ENCODE peak calls at places on chromosomes 11 and 22, in seven cellular contexts. One of them, this sample, is unnamed.

GRCh38 chr11:73152086-73152853 is 10.2 kb upstream of the FCHSD2 start:
- DNase-seq in left cardiac atrium: no peak
- DNase-seq in choroid plexus epithelial cell: no peak
- DNase-seq in stimulated activated CD8-positive, alpha-beta memory T cell treated with anti-CD3 and anti-CD28 coated beads, Interleukin-4, amount 100 ng/mL, for 1 hour: no peak
- DNase-seq in left ventricle myocardium inferior: no peak
- DNase-seq in MCF 10A: no peak
- DNase-seq in astrocyte of the cerebellum: no peak
- DNase-seq in this sample: no peak

GRCh38 chr11:105344938-105345337 is 205.4 kb upstream of the CARD18 start:
- DNase-seq in MCF 10A: peak; percentile 19
- DNase-seq in choroid plexus epithelial cell: peak; percentile 31
- DNase-seq in left ventricle myocardium inferior: no peak
- DNase-seq in stimulated activated CD8-positive, alpha-beta memory T cell treated with anti-CD3 and anti-CD28 coated beads, Interleukin-4, amount 100 ng/mL, for 1 hour: no peak
- DNase-seq in astrocyte of the cerebellum: no peak
- DNase-seq in left cardiac atrium: no peak
- DNase-seq in this sample: no peak

GRCh38 chr22:35842954-35843353 is 125.3 kb downstream of the APOL5 start:
- DNase-seq in astrocyte of the cerebellum: no peak
- DNase-seq in left ventricle myocardium inferior: no peak
- DNase-seq in stimulated activated CD8-positive, alpha-beta memory T cell treated with anti-CD3 and anti-CD28 coated beads, Interleukin-4, amount 100 ng/mL, for 1 hour: no peak
- DNase-seq in left cardiac atrium: peak; percentile 32
- DNase-seq in choroid plexus epithelial cell: peak; percentile 61
- DNase-seq in MCF 10A: peak; percentile 66
- DNase-seq in this sample: no peak

GRCh38 chr22:39024923-39025322 is 4.0 kb downstream of the APOBEC3D start:
- DNase-seq in MCF 10A: no peak
- DNase-seq in left ventricle myocardium inferior: no peak
- DNase-seq in astrocyte of the cerebellum: no peak
- DNase-seq in stimulated activated CD8-positive, alpha-beta memory T cell treated with anti-CD3 and anti-CD28 coated beads, Interleukin-4, amount 100 ng/mL, for 1 hour: no peak
- DNase-seq in left cardiac atrium: no peak
- DNase-seq in choroid plexus epithelial cell: no peak
- DNase-seq in this sample: no peak

GRCh38 chr22:35301370-35301874 is 1.7 kb downstream of the TOM1 start:
- DNase-seq in choroid plexus epithelial cell: peak; percentile 99
- DNase-seq in left cardiac atrium: peak; percentile 60
- DNase-seq in astrocyte of the cerebellum: peak; percentile 66
- DNase-seq in stimulated activated CD8-positive, alpha-beta memory T cell treated with anti-CD3 and anti-CD28 coated beads, Interleukin-4, amount 100 ng/mL, for 1 hour: no peak
- DNase-seq in left ventricle myocardium inferior: no peak
- DNase-seq in MCF 10A: peak; percentile 95
- DNase-seq in this sample: no peak

GRCh38 chr22:29449296-29449863 is 11.0 kb downstream of the RFPL1 start:
- DNase-seq in choroid plexus epithelial cell: no peak
- DNase-seq in left ventricle myocardium inferior: no peak
- DNase-seq in MCF 10A: no peak
- DNase-seq in astrocyte of the cerebellum: no peak
- DNase-seq in left cardiac atrium: no peak
- DNase-seq in stimulated activated CD8-positive, alpha-beta memory T cell treated with anti-CD3 and anti-CD28 coated beads, Interleukin-4, amount 100 ng/mL, for 1 hour: no peak
- DNase-seq in this sample: no peak

GRCh38 chr11:64933935-64934693 is 1.6 kb downstream of the GPHA2 start:
- DNase-seq in stimulated activated CD8-positive, alpha-beta memory T cell treated with anti-CD3 and anti-CD28 coated beads, Interleukin-4, amount 100 ng/mL, for 1 hour: no peak
- DNase-seq in choroid plexus epithelial cell: no peak
- DNase-seq in left ventricle myocardium inferior: no peak
- DNase-seq in left cardiac atrium: no peak
- DNase-seq in MCF 10A: no peak
- DNase-seq in astrocyte of the cerebellum: no peak
- DNase-seq in this sample: no peak

GRCh38 chr22:40218723-40219294 is 41.1 kb downstream of the TNRC6B start:
- DNase-seq in choroid plexus epithelial cell: no peak
- DNase-seq in left cardiac atrium: no peak
- DNase-seq in MCF 10A: no peak
- DNase-seq in left ventricle myocardium inferior: no peak
- DNase-seq in stimulated activated CD8-positive, alpha-beta memory T cell treated with anti-CD3 and anti-CD28 coated beads, Interleukin-4, amount 100 ng/mL, for 1 hour: no peak
- DNase-seq in astrocyte of the cerebellum: no peak
- DNase-seq in this sample: no peak

GRCh38 chr11:11672764-11673163 is 51.0 kb upstream of the GALNT18 start:
- DNase-seq in MCF 10A: no peak
- DNase-seq in stimulated activated CD8-positive, alpha-beta memory T cell treated with anti-CD3 and anti-CD28 coated beads, Interleukin-4, amount 100 ng/mL, for 1 hour: no peak
- DNase-seq in left cardiac atrium: peak; percentile 33
- DNase-seq in choroid plexus epithelial cell: no peak
- DNase-seq in astrocyte of the cerebellum: no peak
- DNase-seq in left ventricle myocardium inferior: no peak
- DNase-seq in this sample: no peak

GRCh38 chr11:34916810-34917780 is 677 bp downstream of the PDHX start:
- DNase-seq in left ventricle myocardium inferior: no peak
- DNase-seq in left cardiac atrium: no peak
- DNase-seq in MCF 10A: peak; percentile 57
- DNase-seq in stimulated activated CD8-positive, alpha-beta memory T cell treated with anti-CD3 and anti-CD28 coated beads, Interleukin-4, amount 100 ng/mL, for 1 hour: no peak
- DNase-seq in astrocyte of the cerebellum: peak; percentile 4
- DNase-seq in choroid plexus epithelial cell: peak; percentile 35
- DNase-seq in this sample: no peak

GRCh38 chr11:65390099-65390941 is 3.9 kb downstream of the FRMD8 start:
- DNase-seq in left ventricle myocardium inferior: no peak
- DNase-seq in left cardiac atrium: no peak
- DNase-seq in choroid plexus epithelial cell: peak; percentile 30
- DNase-seq in MCF 10A: no peak
- DNase-seq in astrocyte of the cerebellum: no peak
- DNase-seq in stimulated activated CD8-positive, alpha-beta memory T cell treated with anti-CD3 and anti-CD28 coated beads, Interleukin-4, amount 100 ng/mL, for 1 hour: no peak
- DNase-seq in this sample: no peak

GRCh38 chr11:79963886-79964660 is 523.2 kb upstream of the TENM4 start:
- DNase-seq in choroid plexus epithelial cell: no peak
- DNase-seq in MCF 10A: no peak
- DNase-seq in left cardiac atrium: no peak
- DNase-seq in left ventricle myocardium inferior: no peak
- DNase-seq in stimulated activated CD8-positive, alpha-beta memory T cell treated with anti-CD3 and anti-CD28 coated beads, Interleukin-4, amount 100 ng/mL, for 1 hour: no peak
- DNase-seq in astrocyte of the cerebellum: no peak
- DNase-seq in this sample: no peak

GRCh38 chr22:24693359-24693758 is 81.2 kb downstream of the PIWIL3 start:
- DNase-seq in stimulated activated CD8-positive, alpha-beta memory T cell treated with anti-CD3 and anti-CD28 coated beads, Interleukin-4, amount 100 ng/mL, for 1 hour: no peak
- DNase-seq in left ventricle myocardium inferior: no peak
- DNase-seq in astrocyte of the cerebellum: no peak
- DNase-seq in left cardiac atrium: no peak
- DNase-seq in choroid plexus epithelial cell: no peak
- DNase-seq in MCF 10A: no peak
- DNase-seq in this sample: no peak

GRCh38 chr22:43390166-43390565 is 21.6 kb upstream of the MPPED1 start:
- DNase-seq in astrocyte of the cerebellum: no peak
- DNase-seq in MCF 10A: no peak
- DNase-seq in choroid plexus epithelial cell: no peak
- DNase-seq in left cardiac atrium: no peak
- DNase-seq in left ventricle myocardium inferior: no peak
- DNase-seq in stimulated activated CD8-positive, alpha-beta memory T cell treated with anti-CD3 and anti-CD28 coated beads, Interleukin-4, amount 100 ng/mL, for 1 hour: no peak
- DNase-seq in this sample: no peak

GRCh38 chr11:65491163-65491465 is 7.7 kb upstream of the MALAT1 start:
- DNase-seq in stimulated activated CD8-positive, alpha-beta memory T cell treated with anti-CD3 and anti-CD28 coated beads, Interleukin-4, amount 100 ng/mL, for 1 hour: no peak
- DNase-seq in astrocyte of the cerebellum: no peak
- DNase-seq in MCF 10A: no peak
- DNase-seq in choroid plexus epithelial cell: no peak
- DNase-seq in left cardiac atrium: peak; percentile 56
- DNase-seq in left ventricle myocardium inferior: peak; percentile 17
- DNase-seq in this sample: no peak

GRCh38 chr11:73308963-73309960 is 1.2 kb downstream of the ARHGEF17 start:
- DNase-seq in stimulated activated CD8-positive, alpha-beta memory T cell treated with anti-CD3 and anti-CD28 coated beads, Interleukin-4, amount 100 ng/mL, for 1 hour: no peak
- DNase-seq in astrocyte of the cerebellum: peak; percentile 90
- DNase-seq in left ventricle myocardium inferior: peak; percentile 92
- DNase-seq in left cardiac atrium: peak; percentile 94
- DNase-seq in choroid plexus epithelial cell: peak; percentile 99
- DNase-seq in MCF 10A: peak; percentile 93
- DNase-seq in this sample: no peak

GRCh38 chr11:121964591-121964990 is 151.4 kb downstream of the BLID start:
- DNase-seq in left cardiac atrium: no peak
- DNase-seq in astrocyte of the cerebellum: no peak
- DNase-seq in left ventricle myocardium inferior: no peak
- DNase-seq in MCF 10A: peak; percentile 54
- DNase-seq in choroid plexus epithelial cell: peak; percentile 69
- DNase-seq in stimulated activated CD8-positive, alpha-beta memory T cell treated with anti-CD3 and anti-CD28 coated beads, Interleukin-4, amount 100 ng/mL, for 1 hour: no peak
- DNase-seq in this sample: no peak

GRCh38 chr11:79794484-79795393 is 353.9 kb upstream of the TENM4 start:
- DNase-seq in MCF 10A: no peak
- DNase-seq in left ventricle myocardium inferior: no peak
- DNase-seq in stimulated activated CD8-positive, alpha-beta memory T cell treated with anti-CD3 and anti-CD28 coated beads, Interleukin-4, amount 100 ng/mL, for 1 hour: no peak
- DNase-seq in choroid plexus epithelial cell: no peak
- DNase-seq in left cardiac atrium: no peak
- DNase-seq in astrocyte of the cerebellum: no peak
- DNase-seq in this sample: no peak

GRCh38 chr11:29962243-29962642 is 54.6 kb downstream of the KCNA4 start:
- DNase-seq in left cardiac atrium: no peak
- DNase-seq in stimulated activated CD8-positive, alpha-beta memory T cell treated with anti-CD3 and anti-CD28 coated beads, Interleukin-4, amount 100 ng/mL, for 1 hour: no peak
- DNase-seq in choroid plexus epithelial cell: no peak
- DNase-seq in left ventricle myocardium inferior: no peak
- DNase-seq in astrocyte of the cerebellum: no peak
- DNase-seq in MCF 10A: peak; percentile 21
- DNase-seq in this sample: no peak

GRCh38 chr11:123696183-123696582 is 41.8 kb upstream of the SCN3B start:
- DNase-seq in astrocyte of the cerebellum: no peak
- DNase-seq in MCF 10A: peak; percentile 26
- DNase-seq in stimulated activated CD8-positive, alpha-beta memory T cell treated with anti-CD3 and anti-CD28 coated beads, Interleukin-4, amount 100 ng/mL, for 1 hour: no peak
- DNase-seq in left cardiac atrium: no peak
- DNase-seq in left ventricle myocardium inferior: no peak
- DNase-seq in choroid plexus epithelial cell: no peak
- DNase-seq in this sample: no peak

GRCh38 chr11:102727890-102728289 is 3.1 kb upstream of the MMP8 start:
- DNase-seq in MCF 10A: peak; percentile 53
- DNase-seq in stimulated activated CD8-positive, alpha-beta memory T cell treated with anti-CD3 and anti-CD28 coated beads, Interleukin-4, amount 100 ng/mL, for 1 hour: no peak
- DNase-seq in choroid plexus epithelial cell: peak; percentile 47
- DNase-seq in left ventricle myocardium inferior: no peak
- DNase-seq in left cardiac atrium: no peak
- DNase-seq in astrocyte of the cerebellum: no peak
- DNase-seq in this sample: no peak

GRCh38 chr11:117668291-117668690 is 128.7 kb downstream of the DSCAML1 start:
- DNase-seq in astrocyte of the cerebellum: no peak
- DNase-seq in MCF 10A: no peak
- DNase-seq in left cardiac atrium: no peak
- DNase-seq in stimulated activated CD8-positive, alpha-beta memory T cell treated with anti-CD3 and anti-CD28 coated beads, Interleukin-4, amount 100 ng/mL, for 1 hour: no peak
- DNase-seq in choroid plexus epithelial cell: no peak
- DNase-seq in left ventricle myocardium inferior: no peak
- DNase-seq in this sample: no peak

GRCh38 chr11:111939836-111940604 is 2.9 kb downstream of the DIXDC1 start:
- DNase-seq in astrocyte of the cerebellum: peak; percentile 85
- DNase-seq in choroid plexus epithelial cell: peak; percentile 74
- DNase-seq in stimulated activated CD8-positive, alpha-beta memory T cell treated with anti-CD3 and anti-CD28 coated beads, Interleukin-4, amount 100 ng/mL, for 1 hour: no peak
- DNase-seq in MCF 10A: peak; percentile 75
- DNase-seq in left ventricle myocardium inferior: no peak
- DNase-seq in left cardiac atrium: no peak
- DNase-seq in this sample: no peak

GRCh38 chr11:70466154-70466553 is 67.8 kb downstream of the CTTN start:
- DNase-seq in left ventricle myocardium inferior: no peak
- DNase-seq in left cardiac atrium: no peak
- DNase-seq in astrocyte of the cerebellum: no peak
- DNase-seq in choroid plexus epithelial cell: peak; percentile 23
- DNase-seq in MCF 10A: peak; percentile 50
- DNase-seq in stimulated activated CD8-positive, alpha-beta memory T cell treated with anti-CD3 and anti-CD28 coated beads, Interleukin-4, amount 100 ng/mL, for 1 hour: no peak
- DNase-seq in this sample: no peak

GRCh38 chr11:8477151-8477550 is 116.9 kb downstream of the STK33 start:
- DNase-seq in astrocyte of the cerebellum: no peak
- DNase-seq in choroid plexus epithelial cell: no peak
- DNase-seq in stimulated activated CD8-positive, alpha-beta memory T cell treated with anti-CD3 and anti-CD28 coated beads, Interleukin-4, amount 100 ng/mL, for 1 hour: no peak
- DNase-seq in MCF 10A: no peak
- DNase-seq in left ventricle myocardium inferior: no peak
- DNase-seq in left cardiac atrium: no peak
- DNase-seq in this sample: no peak

GRCh38 chr11:67441731-67442401 is 1.4 kb downstream of the CORO1B start:
- DNase-seq in left ventricle myocardium inferior: no peak
- DNase-seq in left cardiac atrium: peak; percentile 38
- DNase-seq in astrocyte of the cerebellum: no peak
- DNase-seq in stimulated activated CD8-positive, alpha-beta memory T cell treated with anti-CD3 and anti-CD28 coated beads, Interleukin-4, amount 100 ng/mL, for 1 hour: no peak
- DNase-seq in MCF 10A: no peak
- DNase-seq in choroid plexus epithelial cell: no peak
- DNase-seq in this sample: no peak

GRCh38 chr11:16512163-16512562 is 155.8 kb upstream of the SOX6 start:
- DNase-seq in choroid plexus epithelial cell: no peak
- DNase-seq in astrocyte of the cerebellum: no peak
- DNase-seq in left cardiac atrium: no peak
- DNase-seq in MCF 10A: no peak
- DNase-seq in left ventricle myocardium inferior: no peak
- DNase-seq in stimulated activated CD8-positive, alpha-beta memory T cell treated with anti-CD3 and anti-CD28 coated beads, Interleukin-4, amount 100 ng/mL, for 1 hour: no peak
- DNase-seq in this sample: no peak

GRCh38 chr11:2950825-2951224 is 21.6 kb upstream of the PHLDA2 start:
- DNase-seq in choroid plexus epithelial cell: peak; percentile 65
- DNase-seq in left ventricle myocardium inferior: no peak
- DNase-seq in stimulated activated CD8-positive, alpha-beta memory T cell treated with anti-CD3 and anti-CD28 coated beads, Interleukin-4, amount 100 ng/mL, for 1 hour: no peak
- DNase-seq in astrocyte of the cerebellum: no peak
- DNase-seq in MCF 10A: no peak
- DNase-seq in left cardiac atrium: no peak
- DNase-seq in this sample: no peak

GRCh38 chr22:24432059-24432853 is 4.9 kb downstream of the ADORA2A start:
- DNase-seq in left ventricle myocardium inferior: peak; percentile 81
- DNase-seq in stimulated activated CD8-positive, alpha-beta memory T cell treated with anti-CD3 and anti-CD28 coated beads, Interleukin-4, amount 100 ng/mL, for 1 hour: no peak
- DNase-seq in choroid plexus epithelial cell: peak; percentile 65
- DNase-seq in left cardiac atrium: peak; percentile 85
- DNase-seq in astrocyte of the cerebellum: no peak
- DNase-seq in MCF 10A: peak; percentile 63
- DNase-seq in this sample: no peak

GRCh38 chr11:36149538-36150242 is 139.5 kb downstream of the COMMD9 start:
- DNase-seq in choroid plexus epithelial cell: peak; percentile 99
- DNase-seq in left ventricle myocardium inferior: no peak
- DNase-seq in left cardiac atrium: peak; percentile 53
- DNase-seq in stimulated activated CD8-positive, alpha-beta memory T cell treated with anti-CD3 and anti-CD28 coated beads, Interleukin-4, amount 100 ng/mL, for 1 hour: no peak
- DNase-seq in astrocyte of the cerebellum: peak; percentile 98
- DNase-seq in MCF 10A: peak; percentile 100
- DNase-seq in this sample: no peak

GRCh38 chr11:134655189-134655937 is 243.3 kb upstream of the B3GAT1 start:
- DNase-seq in MCF 10A: no peak
- DNase-seq in left ventricle myocardium inferior: no peak
- DNase-seq in astrocyte of the cerebellum: no peak
- DNase-seq in choroid plexus epithelial cell: no peak
- DNase-seq in left cardiac atrium: no peak
- DNase-seq in stimulated activated CD8-positive, alpha-beta memory T cell treated with anti-CD3 and anti-CD28 coated beads, Interleukin-4, amount 100 ng/mL, for 1 hour: no peak
- DNase-seq in this sample: no peak

GRCh38 chr11:66115638-66116410 is 45.8 kb downstream of the PACS1 start:
- DNase-seq in choroid plexus epithelial cell: no peak
- DNase-seq in MCF 10A: no peak
- DNase-seq in left ventricle myocardium inferior: no peak
- DNase-seq in astrocyte of the cerebellum: no peak
- DNase-seq in left cardiac atrium: no peak
- DNase-seq in stimulated activated CD8-positive, alpha-beta memory T cell treated with anti-CD3 and anti-CD28 coated beads, Interleukin-4, amount 100 ng/mL, for 1 hour: no peak
- DNase-seq in this sample: no peak

GRCh38 chr22:48729499-48730171 is 1098.0 kb downstream of the BRD1 start:
- DNase-seq in left ventricle myocardium inferior: peak; percentile 6
- DNase-seq in stimulated activated CD8-positive, alpha-beta memory T cell treated with anti-CD3 and anti-CD28 coated beads, Interleukin-4, amount 100 ng/mL, for 1 hour: no peak
- DNase-seq in astrocyte of the cerebellum: no peak
- DNase-seq in MCF 10A: no peak
- DNase-seq in left cardiac atrium: no peak
- DNase-seq in choroid plexus epithelial cell: no peak
- DNase-seq in this sample: no peak

GRCh38 chr11:110196241-110196754 is 100.1 kb downstream of the RDX start:
- DNase-seq in MCF 10A: peak; percentile 95
- DNase-seq in astrocyte of the cerebellum: peak; percentile 77
- DNase-seq in choroid plexus epithelial cell: peak; percentile 97
- DNase-seq in stimulated activated CD8-positive, alpha-beta memory T cell treated with anti-CD3 and anti-CD28 coated beads, Interleukin-4, amount 100 ng/mL, for 1 hour: no peak
- DNase-seq in left ventricle myocardium inferior: no peak
- DNase-seq in left cardiac atrium: no peak
- DNase-seq in this sample: no peak

GRCh38 chr22:23285734-23286133 is 105.4 kb downstream of the BCR start:
- DNase-seq in stimulated activated CD8-positive, alpha-beta memory T cell treated with anti-CD3 and anti-CD28 coated beads, Interleukin-4, amount 100 ng/mL, for 1 hour: no peak
- DNase-seq in MCF 10A: no peak
- DNase-seq in choroid plexus epithelial cell: peak; percentile 61
- DNase-seq in astrocyte of the cerebellum: no peak
- DNase-seq in left cardiac atrium: no peak
- DNase-seq in left ventricle myocardium inferior: no peak
- DNase-seq in this sample: no peak

GRCh38 chr11:86291466-86292262 is 10.4 kb upstream of the HIKESHI start:
- DNase-seq in left cardiac atrium: peak; percentile 37
- DNase-seq in stimulated activated CD8-positive, alpha-beta memory T cell treated with anti-CD3 and anti-CD28 coated beads, Interleukin-4, amount 100 ng/mL, for 1 hour: peak; percentile 23
- DNase-seq in left ventricle myocardium inferior: no peak
- DNase-seq in MCF 10A: peak; percentile 77
- DNase-seq in choroid plexus epithelial cell: peak; percentile 55
- DNase-seq in astrocyte of the cerebellum: peak; percentile 23
- DNase-seq in this sample: peak; percentile 60

GRCh38 chr22:32650553-32651345 is 150.8 kb upstream of the TIMP3 start:
- DNase-seq in left ventricle myocardium inferior: no peak
- DNase-seq in left cardiac atrium: no peak
- DNase-seq in choroid plexus epithelial cell: no peak
- DNase-seq in astrocyte of the cerebellum: no peak
- DNase-seq in stimulated activated CD8-positive, alpha-beta memory T cell treated with anti-CD3 and anti-CD28 coated beads, Interleukin-4, amount 100 ng/mL, for 1 hour: no peak
- DNase-seq in MCF 10A: no peak
- DNase-seq in this sample: no peak

GRCh38 chr22:19106886-19107729 is 15.1 kb downstream of the DGCR2 start:
- DNase-seq in MCF 10A: no peak
- DNase-seq in left cardiac atrium: no peak
- DNase-seq in stimulated activated CD8-positive, alpha-beta memory T cell treated with anti-CD3 and anti-CD28 coated beads, Interleukin-4, amount 100 ng/mL, for 1 hour: no peak
- DNase-seq in left ventricle myocardium inferior: no peak
- DNase-seq in astrocyte of the cerebellum: no peak
- DNase-seq in choroid plexus epithelial cell: no peak
- DNase-seq in this sample: no peak